ENCODE peak calls at places on chromosomes 7 and 10, in five cellular contexts. D is neuronal stem cell, W is mesenchymal stem cell, P is H1, I is H9. L is an unnamed sample.

GRCh38 chr7:100825760-100826545 is 1.4 kb downstream of the EPHB4 start:
- DNase-seq in D (no peak), W (peak), P (peak), I (no peak), L (peak)

GRCh38 chr10:4151466-4151865 is 366.5 kb upstream of the KLF6 start:
- DNase-seq in D (no peak), W (no peak), P (peak), I (peak), L (peak)

GRCh38 chr10:113052076-113052830 is 102.2 kb downstream of the TCF7L2 start:
- DNase-seq in D (no peak), W (no peak), P (no peak), I (no peak), L (no peak)

GRCh38 chr10:115849197-115849596 is 423.8 kb downstream of the GFRA1 start:
- DNase-seq in D (no peak), W (no peak), P (no peak), I (no peak), L (no peak)

GRCh38 chr7:117993377-117994003 is 120.2 kb upstream of the CTTNBP2 start:
- DNase-seq in D (peak), W (peak), P (peak), I (peak), L (peak)

GRCh38 chr7:22138106-22138505 is 192.4 kb upstream of the CDCA7L start:
- DNase-seq in D (no peak), W (no peak), P (no peak), I (no peak), L (no peak)

GRCh38 chr7:37683263-37684120 is at the start of gene GPR141:
- DNase-seq in D (no peak), W (no peak), P (no peak), I (no peak), L (no peak)

GRCh38 chr7:1227814-1228534 is 4.7 kb upstream of the UNCX start:
- DNase-seq in D (no peak), W (no peak), P (peak), I (peak), L (no peak)

GRCh38 chr7:82455295-82455694 is 11.7 kb upstream of the CACNA2D1 start:
- DNase-seq in D (no peak), W (no peak), P (no peak), I (no peak), L (no peak)

GRCh38 chr7:5470167-5470532 is 46.5 kb upstream of the TNRC18 start:
- DNase-seq in D (no peak), W (no peak), P (no peak), I (no peak), L (no peak)

GRCh38 chr10:113524120-113524519 is 28.7 kb upstream of the HABP2 start:
- DNase-seq in D (no peak), W (no peak), P (no peak), I (peak), L (no peak)

GRCh38 chr10:25753776-25754175 is 180.3 kb upstream of the MYO3A start:
- DNase-seq in D (no peak), W (peak), P (no peak), I (no peak), L (no peak)

GRCh38 chr7:71613316-71613715 is 481.4 kb downstream of the GALNT17 start:
- DNase-seq in D (peak), W (peak), P (no peak), I (no peak), L (no peak)

GRCh38 chr10:73876971-73877370 is 2.6 kb upstream of the CAMK2G start:
- DNase-seq in D (no peak), W (peak), P (no peak), I (no peak), L (peak)

GRCh38 chr7:28102778-28103177 is 77.8 kb downstream of the JAZF1 start:
- DNase-seq in D (no peak), W (peak), P (no peak), I (no peak), L (peak)

GRCh38 chr10:78470267-78471103 is 436.8 kb downstream of the RPS24 start:
- DNase-seq in D (no peak), W (no peak), P (no peak), I (no peak), L (peak)

GRCh38 chr10:18713077-18713476 is 53.8 kb downstream of the ARL5B start:
- DNase-seq in D (no peak), W (peak), P (no peak), I (no peak), L (peak)

GRCh38 chr7:8710124-8710523 is 276.7 kb downstream of the NXPH1 start:
- DNase-seq in D (no peak), W (no peak), P (no peak), I (no peak), L (no peak)

GRCh38 chr7:71868797-71869196 is 543.3 kb downstream of the CALN1 start:
- DNase-seq in D (no peak), W (no peak), P (no peak), I (no peak), L (no peak)

GRCh38 chr10:22339761-22340361 is 5.4 kb upstream of the SPAG6 start:
- DNase-seq in D (peak), W (no peak), P (no peak), I (no peak), L (no peak)

GRCh38 chr10:113617086-113617485 is 46.8 kb downstream of the NRAP start:
- DNase-seq in D (no peak), W (no peak), P (peak), I (no peak), L (no peak)

GRCh38 chr7:139249179-139249822 is 18.3 kb downstream of the UBN2 start:
- DNase-seq in D (no peak), W (no peak), P (no peak), I (no peak), L (no peak)

GRCh38 chr10:103616705-103617361 is 123.3 kb downstream of the NEURL1 start:
- DNase-seq in D (no peak), W (peak), P (no peak), I (no peak), L (peak)

GRCh38 chr10:94963901-94964300 is 25.4 kb downstream of the CYP2C9 start:
- DNase-seq in D (peak), W (peak), P (peak), I (peak), L (peak)

GRCh38 chr10:67883710-67884312 is 645 bp upstream of the SIRT1 start:
- DNase-seq in D (no peak), W (no peak), P (no peak), I (no peak), L (no peak)

GRCh38 chr10:106582291-106582690 is 582.2 kb downstream of the SORCS1 start:
- DNase-seq in D (no peak), W (no peak), P (no peak), I (peak), L (peak)

GRCh38 chr7:50610521-50611277 is 45.5 kb upstream of the DDC start:
- DNase-seq in D (no peak), W (no peak), P (no peak), I (no peak), L (peak)

GRCh38 chr7:1946025-1946424 is 275.9 kb downstream of the ELFN1 start:
- DNase-seq in D (no peak), W (no peak), P (no peak), I (no peak), L (no peak)

GRCh38 chr7:2930310-2931033 is 86.4 kb upstream of the GNA12 start:
- DNase-seq in D (no peak), W (no peak), P (no peak), I (peak), L (no peak)

GRCh38 chr10:126500866-126501265 is 112.6 kb upstream of the ADAM12 start:
- DNase-seq in D (no peak), W (peak), P (no peak), I (no peak), L (peak)

GRCh38 chr7:43117025-43117424 is 4.6 kb downstream of the HECW1 start:
- DNase-seq in D (no peak), W (no peak), P (no peak), I (no peak), L (peak)

GRCh38 chr10:90227259-90227658 is 525.9 kb downstream of the KIF20B start:
- DNase-seq in D (no peak), W (no peak), P (no peak), I (no peak), L (peak)

GRCh38 chr10:90222939-90223338 is 521.5 kb downstream of the KIF20B start:
- DNase-seq in D (no peak), W (no peak), P (no peak), I (no peak), L (no peak)

GRCh38 chr10:90226526-90226925 is 525.1 kb downstream of the KIF20B start:
- DNase-seq in D (no peak), W (no peak), P (no peak), I (no peak), L (no peak)

GRCh38 chr10:90222372-90222771 is 521.0 kb downstream of the KIF20B start:
- DNase-seq in D (no peak), W (peak), P (no peak), I (no peak), L (peak)

DNA sequence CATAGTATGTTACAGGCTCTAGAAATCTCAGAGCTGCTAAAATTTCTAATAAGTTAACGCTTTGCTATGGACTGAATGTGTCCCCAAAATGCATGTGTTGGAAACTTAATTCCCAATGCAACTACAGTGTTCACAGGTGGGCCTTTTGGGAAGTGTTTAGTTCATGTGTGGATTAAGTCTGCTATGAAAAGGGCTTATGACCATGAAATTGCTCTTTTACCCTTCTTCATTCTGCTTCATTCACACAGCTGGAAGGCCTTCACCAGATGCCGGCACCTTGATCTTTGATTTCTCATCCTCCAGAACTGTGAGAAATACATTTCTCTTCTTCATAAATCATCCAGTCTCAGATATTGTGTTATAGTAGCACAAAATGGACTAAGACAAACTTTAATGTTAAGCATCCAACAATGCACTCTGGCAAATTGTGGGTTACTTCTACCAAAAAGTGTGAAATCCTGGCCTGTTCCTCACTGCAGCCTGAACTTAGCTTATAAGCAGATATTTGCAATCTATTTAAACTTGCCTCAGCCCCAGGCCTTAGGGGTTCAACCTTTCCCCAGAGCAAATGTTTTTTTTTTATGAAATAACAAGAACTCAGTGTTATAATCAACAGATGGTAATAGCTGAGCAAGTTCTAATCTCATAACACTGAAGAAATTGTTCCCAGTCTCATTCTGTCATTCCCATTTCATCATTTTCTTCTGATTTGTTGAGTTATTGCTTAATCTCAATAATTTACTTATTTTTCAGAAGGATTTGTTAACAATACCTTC is 523.6 kb downstream of the KIF20B start:
- DNase-seq in D (no peak), W (no peak), P (no peak), I (no peak), L (no peak)
- H4K91ac ChIP-seq in D (no peak), W (no peak), P (no peak), I (no peak), L (no peak)

DNA sequence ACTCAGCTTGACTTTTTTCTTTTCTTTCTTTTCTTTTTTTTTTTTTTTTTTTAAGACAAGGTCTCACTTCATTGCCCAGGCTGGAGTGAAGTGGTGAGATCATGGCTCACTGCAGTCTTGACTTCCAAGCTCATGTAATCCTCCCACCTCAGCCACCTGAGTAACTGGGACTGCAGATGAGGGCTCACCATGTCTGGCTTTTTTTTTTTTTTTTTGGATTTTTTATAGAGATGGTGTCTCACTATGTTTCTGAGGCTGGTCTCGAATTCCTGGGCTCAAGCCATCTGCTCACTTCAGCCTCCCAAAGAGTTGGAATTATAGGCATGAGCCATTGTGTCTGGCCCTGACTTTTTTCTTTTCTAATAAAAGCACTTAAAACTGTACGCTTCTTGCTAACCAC is 358.2 kb upstream of the IGFBP3 start:
- DNase-seq in D (no peak), W (no peak), P (no peak), I (no peak), L (no peak)
- H2BK5ac ChIP-seq in D (no peak), W (no peak), P (no peak), I (no peak), L (no peak)

DNA sequence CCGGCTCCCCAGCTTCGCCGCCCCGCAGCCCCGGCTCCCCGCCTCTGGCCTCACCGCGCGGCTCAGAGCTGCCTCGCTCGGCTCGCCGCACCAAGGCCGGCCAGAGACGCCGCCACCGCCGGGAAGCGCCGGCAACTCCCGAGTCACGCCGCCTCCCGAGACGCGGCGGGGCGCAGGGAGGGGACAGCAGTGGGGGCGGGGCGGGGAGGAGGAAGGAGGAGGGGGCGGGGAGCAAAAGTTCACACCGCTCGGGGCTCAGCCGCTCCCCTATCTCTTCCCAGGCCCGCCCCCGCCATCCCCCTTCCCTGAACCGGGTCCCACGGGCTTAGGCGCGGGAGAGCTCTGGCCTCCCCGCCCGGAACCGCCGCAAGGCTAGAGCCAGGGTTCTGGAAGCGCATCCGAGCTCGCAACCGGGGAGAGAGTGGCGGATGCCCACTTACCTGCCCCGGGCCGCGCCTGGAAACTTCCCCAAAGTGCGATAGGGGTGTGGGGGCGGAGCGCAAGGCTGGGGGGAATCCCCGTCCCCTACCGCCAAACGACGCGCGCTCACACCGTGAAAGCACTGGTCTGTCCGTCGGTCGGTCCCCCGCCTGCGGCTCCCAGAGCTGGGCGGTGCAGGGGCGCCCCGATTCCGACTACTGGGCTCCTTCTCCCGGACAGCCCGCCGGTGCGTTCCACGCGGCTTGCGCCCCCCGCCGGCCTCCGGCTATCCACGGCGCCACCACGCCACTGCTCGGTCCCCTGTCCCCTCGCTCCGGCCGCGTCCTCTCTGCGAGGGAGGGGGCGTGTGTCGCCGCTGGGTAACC is 925 bp downstream of the CHST15 start:
- DNase-seq in D (peak), W (peak), P (peak), I (peak), L (no peak)
- H4K91ac ChIP-seq in D (no peak), W (peak), P (peak), I (no peak), L (no peak)

GRCh38 chr10:127906548-127907377 is at the start of gene PTPRE:
- DNase-seq in D (peak), W (peak), P (peak), I (peak), L (peak)

GRCh38 chr10:127908106-127908957 is 1.4 kb downstream of the PTPRE start:
- DNase-seq in D (no peak), W (peak), P (no peak), I (no peak), L (peak)

GRCh38 chr10:127905623-127906261 is 1.2 kb upstream of the PTPRE start:
- DNase-seq in D (no peak), W (no peak), P (no peak), I (peak), L (no peak)

GRCh38 chr10:127908958-127909267 is 2.0 kb downstream of the PTPRE start:
- DNase-seq in D (no peak), W (no peak), P (no peak), I (no peak), L (no peak)

GRCh38 chr10:127907411-127908105 is 655 bp downstream of the PTPRE start:
- DNase-seq in D (no peak), W (peak), P (peak), I (no peak), L (no peak)
- H2BK5ac ChIP-seq in D (no peak), W (no peak), P (no peak), I (no peak), L (no peak)

GRCh38 chr10:80094236-80094635 is 15.8 kb downstream of the TMEM254 start:
- DNase-seq in D (no peak), W (no peak), P (no peak), I (no peak), L (no peak)

GRCh38 chr10:80104066-80104926 is 25.8 kb downstream of the TMEM254 start:
- DNase-seq in D (no peak), W (peak), P (no peak), I (no peak), L (peak)

GRCh38 chr10:80100861-80101695 is 22.6 kb downstream of the TMEM254 start:
- DNase-seq in D (no peak), W (no peak), P (no peak), I (peak), L (no peak)

DNA sequence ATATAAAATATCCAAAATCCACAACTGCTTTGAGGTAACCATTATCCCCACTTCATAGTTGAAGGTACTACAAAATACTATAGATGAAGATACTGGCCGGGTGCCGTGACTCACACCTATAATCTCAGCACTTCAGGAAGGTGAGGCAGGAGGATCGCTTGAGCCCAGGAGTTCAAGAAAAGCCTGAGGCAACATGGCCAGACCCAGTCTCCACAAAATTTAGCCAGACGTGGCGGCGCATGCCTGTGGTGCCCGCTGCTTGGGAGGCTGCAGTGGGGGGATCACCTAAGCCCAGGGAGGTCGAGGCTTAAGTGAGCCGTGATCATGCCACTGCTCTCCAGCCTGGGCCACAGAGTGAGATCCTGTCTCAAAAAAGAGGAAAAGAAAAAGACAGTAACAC is 21.7 kb downstream of the TMEM254 start:
- DNase-seq in D (no peak), W (no peak), P (no peak), I (no peak), L (no peak)
- H4K91ac ChIP-seq in D (no peak), W (no peak), P (no peak), I (no peak), L (no peak)

DNA sequence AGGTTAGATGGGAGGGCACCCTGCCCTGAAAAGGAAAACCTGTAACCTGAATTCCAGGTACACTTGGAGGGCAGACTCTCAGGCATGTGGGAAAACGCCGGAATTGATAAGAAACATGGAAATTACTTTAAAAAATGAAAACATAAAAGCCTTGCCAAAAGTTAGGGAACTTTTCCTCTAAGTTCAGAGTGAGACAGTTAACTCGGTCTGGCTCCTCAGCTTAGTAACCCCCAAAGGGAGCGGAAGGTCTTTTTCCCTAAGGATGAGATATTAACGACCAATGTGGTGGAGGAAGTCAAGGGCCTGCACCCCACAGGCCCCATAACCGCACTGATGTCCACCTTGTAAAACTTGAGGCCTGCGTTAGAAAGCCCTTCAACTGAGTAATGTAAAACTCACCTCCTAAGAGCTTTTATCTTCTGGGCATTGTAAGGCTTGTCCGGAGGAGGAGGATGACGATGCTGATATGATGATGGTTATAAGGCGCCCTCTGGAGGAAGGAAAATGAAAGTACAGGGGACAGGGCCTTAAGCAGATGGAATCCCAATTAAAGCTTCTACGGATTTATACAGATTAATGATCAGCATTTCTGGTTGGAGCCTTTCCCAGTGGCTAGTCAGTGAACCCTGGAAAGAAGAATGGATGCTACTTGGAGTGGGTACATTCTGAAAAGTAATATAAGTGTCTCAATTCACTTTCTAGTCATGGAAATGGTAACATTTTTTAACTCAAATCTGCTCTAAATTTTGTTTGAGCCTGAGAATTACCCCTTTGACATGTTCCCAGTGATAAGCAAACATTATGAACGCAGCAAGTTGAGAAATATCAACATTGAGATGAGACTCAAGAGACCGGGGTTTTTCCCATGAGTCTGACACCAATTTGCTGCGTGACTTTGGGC is 696 bp downstream of the COL1A2 start:
- DNase-seq in D (peak), W (peak), P (peak), I (peak), L (peak)
- H2BK5ac ChIP-seq in D (peak), W (peak), P (no peak), I (no peak), L (peak)